ENCODE peak calls at places on chromosomes 3 and 15, in ten cellular contexts. V, Z, J, H, N, E, P, R, X and D are unnamed samples.

GRCh38 chr3:127728417-127728816 is 55.7 kb downstream of the ABTB1 start:
- DNase-seq in X (no peak), J (no peak), N (no peak), V (no peak), E (no peak), H (no peak), Z (no peak), P (no peak), R (no peak), D (no peak)

GRCh38 chr15:69535101-69535638 is 82.6 kb downstream of the RPLP1 start:
- DNase-seq in V (no peak), X (peak; percentile 24), H (peak; percentile 31), E (peak; percentile 19), N (no peak), J (peak; percentile 50), Z (no peak), P (no peak), R (no peak), D (no peak)

GRCh38 chr15:63896336-63897115 is 62.8 kb upstream of the HERC1 start:
- DNase-seq in J (peak; percentile 69), H (peak; percentile 50), E (peak; percentile 67), V (no peak), N (no peak), Z (no peak), R (no peak), P (peak; percentile 45), X (peak; percentile 79), D (no peak)

GRCh38 chr15:38860682-38861081 is 296.1 kb upstream of the RASGRP1 start:
- DNase-seq in P (no peak), H (peak; percentile 60), V (no peak), J (peak; percentile 91), E (no peak), Z (no peak), N (no peak), X (no peak), R (no peak), D (no peak)

GRCh38 chr15:25931846-25932245 is 68.7 kb upstream of the ATP10A start:
- DNase-seq in Z (no peak), X (no peak), V (no peak), R (no peak), P (no peak), J (no peak), H (no peak), N (no peak), E (no peak), D (no peak)

GRCh38 chr3:55089211-55089610 is 161.4 kb upstream of the LRTM1 start:
- DNase-seq in H (peak; percentile 40), R (no peak), N (no peak), X (no peak), V (no peak), E (no peak), P (no peak), Z (no peak), J (peak; percentile 47), D (no peak)

GRCh38 chr3:35639251-35640185 is at the start of gene ARPP21:
- DNase-seq in V (no peak), N (no peak), X (peak; percentile 7), J (no peak), Z (peak; percentile 80), R (no peak), E (no peak), P (no peak), H (peak; percentile 22), D (peak; percentile 19)

GRCh38 chr3:19792388-19792787 is 141.6 kb downstream of the EFHB start:
- DNase-seq in H (no peak), V (no peak), N (no peak), E (no peak), J (no peak), R (no peak), P (no peak), X (no peak), Z (no peak), D (no peak)

DNA sequence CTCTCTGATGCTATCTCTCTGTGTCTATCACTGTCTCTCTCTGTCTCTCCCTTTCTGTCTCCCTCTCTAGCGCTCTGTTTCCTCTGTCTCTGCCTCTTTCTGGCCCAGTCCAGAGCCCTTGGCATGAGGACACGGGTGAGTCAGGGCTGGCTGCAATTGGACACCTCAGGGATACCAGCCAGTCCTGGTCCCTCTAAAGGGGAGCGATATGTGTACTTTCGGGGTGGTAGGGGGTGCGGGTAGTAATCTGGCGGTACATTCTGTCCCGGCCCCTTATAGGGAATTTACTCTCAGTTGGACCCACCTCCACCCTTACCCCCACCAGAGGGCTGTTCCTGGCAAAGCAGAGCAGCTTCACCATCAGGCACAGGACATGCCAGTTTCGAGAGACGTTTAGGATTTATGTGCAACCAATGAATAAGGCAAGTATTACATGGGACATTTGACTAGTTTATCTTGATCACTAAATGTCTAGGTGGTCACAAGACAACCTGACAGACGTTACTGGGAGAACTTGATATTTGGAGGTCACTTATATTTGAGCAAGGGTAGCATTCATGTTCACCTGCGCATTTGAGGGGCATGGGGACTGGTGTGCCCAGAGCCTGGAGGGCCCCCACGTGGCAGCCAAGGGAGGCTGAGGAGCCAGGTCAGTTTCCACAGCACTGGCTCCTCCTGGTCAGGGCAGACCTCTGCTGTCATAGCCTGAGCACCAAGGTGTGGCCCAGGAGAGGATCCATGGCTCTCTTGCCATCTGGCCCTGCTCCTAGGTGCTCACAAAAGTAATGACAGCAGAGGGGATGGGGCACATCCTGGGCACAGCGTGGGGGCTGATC is 256.1 kb downstream of the PLCL2 start:
- DNase-seq in N (no peak), X (no peak), V (peak; percentile 78), E (no peak), R (no peak), H (no peak), J (peak; percentile 10), Z (no peak), P (peak; percentile 7), D (no peak)
- TF ChIP-seq CTCF in N (no peak), X (no peak), V (no peak), E (no peak), R (no peak), H (no peak), J (no peak), Z (no peak), P (no peak), D (no peak)

GRCh38 chr15:83065431-83065830 is 1.6 kb downstream of the BTBD1 start:
- DNase-seq in R (no peak), Z (no peak), X (no peak), H (no peak), P (no peak), J (peak; percentile 4), V (no peak), N (no peak), E (no peak), D (no peak)

GRCh38 chr15:83068054-83068453 is 1.0 kb upstream of the BTBD1 start:
- DNase-seq in N (no peak), Z (no peak), E (no peak), V (no peak), J (no peak), P (no peak), X (no peak), R (no peak), H (no peak), D (no peak)

GRCh38 chr15:83067638-83067962 is 548 bp upstream of the BTBD1 start:
- DNase-seq in P (no peak), V (no peak), Z (no peak), H (no peak), X (no peak), R (no peak), E (no peak), J (no peak), N (no peak), D (no peak)

GRCh38 chr15:83066034-83066760 is 855 bp downstream of the BTBD1 start:
- DNase-seq in J (peak; percentile 5), V (no peak), H (no peak), X (no peak), E (no peak), P (no peak), Z (no peak), N (peak; percentile 46), R (no peak), D (no peak)

DNA sequence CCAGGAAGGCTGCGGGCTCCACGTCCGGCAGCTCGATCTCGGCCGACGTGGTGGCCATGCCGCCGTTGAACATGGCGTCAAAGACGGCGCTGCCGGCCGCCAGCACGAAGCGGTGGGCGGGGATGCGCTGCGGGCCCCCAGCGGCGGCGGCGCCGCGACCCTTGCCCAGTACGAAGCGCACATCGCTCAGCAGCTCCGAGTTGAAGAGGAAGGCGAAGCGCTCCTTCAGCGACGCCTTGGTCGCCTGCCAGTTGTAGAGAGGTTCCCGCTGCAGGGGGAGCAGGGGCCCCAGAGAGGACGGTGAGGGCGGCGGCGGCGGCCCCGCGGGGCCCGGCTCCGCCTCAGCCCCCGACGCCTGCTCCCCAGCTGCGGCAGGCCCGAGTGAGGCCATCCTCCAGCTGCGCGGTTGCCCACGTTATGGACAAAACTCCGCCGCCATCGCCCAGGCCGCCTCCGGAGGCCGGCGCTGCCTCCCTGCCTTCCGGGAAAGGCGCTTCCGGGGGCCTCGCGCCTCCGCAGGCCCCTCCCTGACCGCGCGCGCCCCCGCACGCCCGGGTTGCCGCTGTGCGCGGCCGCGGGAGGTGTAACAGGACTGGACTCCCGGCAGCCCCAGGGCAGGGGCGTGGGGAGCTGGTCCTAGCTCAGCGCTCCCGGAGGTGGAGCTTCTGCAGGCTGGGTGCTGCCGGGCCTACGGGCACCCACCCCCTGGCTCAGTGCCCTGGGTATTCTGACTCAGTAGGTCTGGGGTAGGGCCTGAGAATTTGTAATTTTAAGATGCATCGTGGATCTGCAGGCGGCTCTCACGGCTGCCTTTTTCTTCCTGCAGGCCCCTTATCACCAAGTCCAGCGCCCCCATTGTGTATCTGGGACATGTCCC is at the start of gene BTBD1:
- DNase-seq in J (peak; percentile 97), E (peak; percentile 74), X (peak; percentile 99), H (peak; percentile 97), N (peak; percentile 96), V (peak; percentile 95), Z (peak; percentile 95), R (peak; percentile 62), P (peak; percentile 91), D (peak; percentile 70)
- TF ChIP-seq CTCF in J (peak; percentile 13), E (no peak), X (no peak), H (peak; percentile 6), N (peak; percentile 29), V (no peak), Z (peak; percentile 47), R (no peak), P (peak; percentile 9), D (no peak)

DNA sequence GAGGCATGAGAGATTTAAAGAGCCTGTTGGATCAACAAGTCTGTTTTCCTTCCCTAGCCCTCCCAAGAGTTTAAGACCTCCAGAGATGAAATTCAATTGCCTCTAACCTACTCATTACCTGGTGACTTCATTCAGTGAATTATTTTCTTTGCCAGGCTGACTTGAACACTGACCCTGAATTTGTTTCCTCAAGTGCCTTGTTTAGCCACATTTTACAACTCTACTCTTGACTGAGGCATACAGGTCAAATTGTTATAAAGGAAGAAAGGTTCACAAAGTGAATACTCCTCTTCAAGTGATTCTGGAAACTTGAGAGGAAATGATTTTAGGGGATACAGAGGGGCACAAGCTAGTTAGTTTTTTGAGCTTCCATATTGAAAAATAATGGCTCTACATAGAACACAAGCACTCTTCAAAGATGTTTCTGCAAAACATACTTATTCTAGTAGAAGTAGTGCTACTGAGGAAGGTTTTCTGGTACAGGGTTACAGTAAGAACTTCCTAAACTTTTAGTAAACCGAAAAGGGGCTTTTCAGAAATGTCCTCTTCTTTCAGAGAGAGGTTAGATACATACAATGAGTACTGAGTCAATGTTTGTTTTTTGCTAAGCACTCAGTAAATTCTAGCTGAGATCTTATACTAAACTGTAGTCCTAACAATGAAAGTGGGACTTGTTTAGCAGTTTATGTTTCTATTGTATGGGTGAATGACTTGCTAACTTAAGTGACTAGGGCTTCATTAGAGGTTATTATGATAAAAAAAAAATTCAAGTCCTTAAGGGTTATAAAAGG is 137.4 kb upstream of the SATB1 start:
- DNase-seq in Z (no peak), H (no peak), J (no peak), X (no peak), V (no peak), N (no peak), R (no peak), E (no peak), P (no peak), D (no peak)
- TF ChIP-seq CTCF in Z (no peak), H (no peak), J (no peak), X (no peak), V (no peak), N (no peak), R (no peak), E (no peak), P (no peak), D (no peak)

GRCh38 chr3:150412599-150413069 is 4.5 kb downstream of the TSC22D2 start:
- DNase-seq in H (peak; percentile 85), Z (no peak), N (no peak), X (peak; percentile 78), E (no peak), R (no peak), J (peak; percentile 83), V (no peak), P (peak; percentile 49), D (no peak)

GRCh38 chr3:150411971-150412370 is 3.9 kb downstream of the TSC22D2 start:
- DNase-seq in X (no peak), N (no peak), H (peak; percentile 41), R (no peak), E (no peak), Z (no peak), V (no peak), P (no peak), J (peak; percentile 66), D (no peak)

GRCh38 chr3:150411106-150411460 is 3.0 kb downstream of the TSC22D2 start:
- DNase-seq in N (no peak), R (no peak), J (no peak), P (no peak), X (no peak), Z (no peak), E (no peak), H (no peak), V (no peak), D (no peak)

GRCh38 chr3:150414273-150414672 is 6.2 kb downstream of the TSC22D2 start:
- DNase-seq in X (peak; percentile 36), V (no peak), N (no peak), J (peak; percentile 52), H (peak; percentile 47), E (no peak), R (no peak), P (no peak), Z (no peak), D (no peak)

DNA sequence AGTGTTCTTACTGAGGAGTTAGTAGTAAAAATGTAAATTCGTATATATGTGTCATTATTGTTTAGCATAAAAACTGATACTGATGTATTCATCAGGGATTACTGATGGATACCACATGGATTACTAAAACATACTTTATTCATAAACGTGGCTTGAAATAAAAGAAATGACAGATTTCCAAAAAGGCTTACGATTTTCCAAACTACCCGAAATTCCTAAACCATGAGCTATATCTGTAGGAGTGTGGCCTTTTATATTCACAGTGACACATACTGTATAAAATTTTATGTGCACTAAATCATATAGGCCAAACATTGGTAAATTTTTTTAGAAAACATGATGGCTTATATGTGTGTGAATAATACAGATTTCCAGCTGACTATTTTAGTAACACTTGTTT is 6.9 kb downstream of the TSC22D2 start:
- DNase-seq in X (peak; percentile 26), N (no peak), Z (no peak), V (no peak), J (peak; percentile 47), H (no peak), R (no peak), E (no peak), P (no peak), D (no peak)
- TF ChIP-seq CTCF in X (no peak), N (no peak), Z (no peak), V (no peak), J (no peak), H (no peak), R (no peak), E (no peak), P (no peak), D (no peak)